ENCODE peak calls at places on chromosomes 7 and 10, in four cellular contexts. E is Jurkat, Clone E6-1; G is skeletal muscle cell; D is psoas muscle. L is an unnamed sample.

GRCh38 chr7:133003052-133003910 is 78.6 kb downstream of the CHCHD3 start:
- DNase-seq in E (no peak), G (no peak), D (no peak), L (no peak)

GRCh38 chr10:59682986-59683937 is 26.4 kb downstream of the SLC16A9 start:
- DNase-seq in E (no peak), G (no peak), D (no peak), L (no peak)

GRCh38 chr7:55309040-55309991 is 55.8 kb upstream of the LANCL2 start:
- DNase-seq in E (peak; percentile 63), G (no peak), D (no peak), L (no peak)

GRCh38 chr7:31080112-31080511 is 28.0 kb downstream of the ADCYAP1R1 start:
- DNase-seq in E (no peak), G (no peak), D (no peak), L (no peak)

GRCh38 chr10:86752311-86752710 is 4.1 kb upstream of the BMPR1A start:
- DNase-seq in E (no peak), G (no peak), D (no peak), L (no peak)

GRCh38 chr10:43249962-43250624 is 16.8 kb downstream of the RASGEF1A start:
- DNase-seq in E (no peak), G (no peak), D (no peak), L (no peak)

GRCh38 chr10:70115948-70116682 is 16.5 kb downstream of the AIFM2 start:
- DNase-seq in E (peak; percentile 26), G (no peak), D (peak; percentile 38), L (no peak)

GRCh38 chr10:86439544-86439943 is 72.9 kb upstream of the GRID1 start:
- DNase-seq in E (peak; percentile 6), G (peak; percentile 99), D (peak; percentile 78), L (peak; percentile 24)

GRCh38 chr10:119608316-119609155 is 11.8 kb upstream of the TIAL1 start:
- DNase-seq in E (no peak), G (no peak), D (peak; percentile 43), L (no peak)

GRCh38 chr10:76010703-76011102 is 579.3 kb downstream of the LRMDA start:
- DNase-seq in E (no peak), G (no peak), D (no peak), L (no peak)

GRCh38 chr7:111527545-111527944 is 34.7 kb downstream of the IMMP2L start:
- DNase-seq in E (no peak), G (no peak), D (no peak), L (no peak)

GRCh38 chr10:79274279-79275104 is 72.8 kb upstream of the PPIF start:
- DNase-seq in E (no peak), G (no peak), D (peak; percentile 90), L (no peak)

GRCh38 chr7:95435422-95435780 is 573 bp upstream of the PON2 start:
- DNase-seq in E (no peak), G (no peak), D (no peak), L (no peak)

GRCh38 chr7:2118630-2119190 is 114.0 kb downstream of the MAD1L1 start:
- DNase-seq in E (no peak), G (no peak), D (no peak), L (no peak)

GRCh38 chr10:127155221-127155620 is 41.2 kb downstream of the INSYN2A start:
- DNase-seq in E (no peak), G (no peak), D (no peak), L (no peak)

DNA sequence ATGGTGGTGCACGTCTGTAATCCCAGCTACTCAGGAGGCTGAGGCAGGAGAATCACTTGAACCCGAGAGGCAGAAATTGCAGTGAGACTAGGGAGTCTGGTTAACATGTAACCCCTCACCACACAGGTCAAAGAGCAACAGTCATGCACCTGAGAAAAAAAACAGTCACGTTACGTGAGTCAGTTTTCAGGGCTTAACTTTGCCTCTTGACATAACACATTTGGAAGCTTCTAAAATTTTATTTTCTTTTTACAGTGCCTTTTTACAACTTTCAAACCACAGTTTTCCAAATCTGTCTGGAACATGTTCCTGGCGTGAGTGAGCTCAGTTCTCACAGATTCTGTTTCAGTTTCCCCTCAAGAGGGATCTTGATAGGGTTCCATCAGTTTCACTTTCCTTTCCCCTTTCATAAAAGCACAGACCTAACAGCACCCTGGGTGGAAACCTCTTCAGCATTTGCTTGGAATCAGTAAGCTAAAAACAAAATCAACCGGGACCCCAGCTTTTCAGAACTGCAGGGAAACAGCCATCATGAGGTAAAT is 4.4 kb downstream of the IFIT3 start:
- DNase-seq in E (peak; percentile 51), G (peak; percentile 63), D (no peak), L (peak; percentile 54)
- H3K4me3 ChIP-seq in E (peak overlapping the region; percentile 40), G (peak overlapping the region; percentile 39), D (peak overlapping the region; percentile 60), L (peak overlapping the region; percentile 32)

DNA sequence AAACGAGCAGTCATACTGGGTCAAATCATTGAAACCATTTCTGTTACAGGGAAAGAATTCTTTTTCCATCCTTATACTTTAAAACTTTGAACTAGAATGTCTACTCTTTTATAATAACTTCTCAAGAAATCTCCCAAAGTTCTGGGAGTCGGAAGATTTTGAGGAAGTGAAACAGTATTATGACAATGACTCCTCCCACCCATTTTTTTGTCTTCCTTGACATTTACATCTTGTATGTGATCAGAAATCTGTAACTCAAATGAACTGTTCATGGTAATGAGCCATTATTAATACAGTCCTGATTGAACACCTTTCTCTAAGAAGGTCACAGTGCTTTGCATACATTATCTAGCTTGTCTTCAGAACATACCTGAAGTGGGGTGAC is 227.4 kb downstream of the CELF2 start:
- DNase-seq in E (no peak), G (no peak), D (no peak), L (no peak)
- H3K4me3 ChIP-seq in E (no peak overlapping the region), G (no peak overlapping the region), D (no peak overlapping the region), L (no peak overlapping the region)

GRCh38 chr7:100166317-100166940 is 2.0 kb downstream of the GAL3ST4 start:
- DNase-seq in E (no peak), G (no peak), D (no peak), L (no peak)
- H3K4me3 ChIP-seq in E (no peak overlapping the region), G (no peak overlapping the region), D (no peak overlapping the region), L (no peak overlapping the region)

GRCh38 chr7:80259-81236 is 111.8 kb upstream of the FAM20C start:
- DNase-seq in E (no peak), G (no peak), D (no peak), L (no peak)
- H3K4me3 ChIP-seq in E (no peak overlapping the region), G (no peak overlapping the region), D (no peak overlapping the region), L (no peak overlapping the region)

GRCh38 chr10:28281726-28282325 is 21.0 kb downstream of the MPP7 start:
- DNase-seq in E (no peak), G (no peak), D (no peak), L (no peak)
- H3K4me3 ChIP-seq in E (no peak overlapping the region), G (no peak overlapping the region), D (peak overlapping the region; percentile 35), L (no peak overlapping the region)